ENCODE peak calls at places on chromosomes 2 and 18, in six cellular contexts. V is endodermal cell, Y is A549, N is cardiac fibroblast, T is stomach, J is WERI-Rb-1. I is an unnamed sample.

GRCh38 chr18:8949206-8949605 is 153.3 kb upstream of the NDUFV2 start:
- DNase-seq in N (no peak), Y (no peak), J (peak), V (no peak), T (no peak), I (no peak)

GRCh38 chr18:58455318-58455950 is 173.5 kb downstream of the ALPK2 start:
- DNase-seq in T (peak), V (no peak), N (no peak), J (no peak), Y (no peak), I (no peak)

GRCh38 chr18:62832282-62832681 is 116.9 kb downstream of the PHLPP1 start:
- DNase-seq in Y (no peak), T (no peak), J (no peak), V (no peak), N (no peak), I (no peak)

GRCh38 chr2:65550246-65550645 is 117.8 kb upstream of the SPRED2 start:
- DNase-seq in Y (no peak), N (no peak), T (no peak), V (no peak), J (no peak), I (no peak)

GRCh38 chr18:10006261-10006903 is 92.6 kb downstream of the VAPA start:
- DNase-seq in T (no peak), V (no peak), N (peak), J (peak), Y (peak), I (no peak)

GRCh38 chr2:21423854-21424253 is 300.1 kb downstream of the TDRD15 start:
- DNase-seq in J (no peak), N (no peak), T (no peak), V (no peak), Y (no peak), I (no peak)

GRCh38 chr2:37706784-37707183 is 35.3 kb upstream of the CDC42EP3 start:
- DNase-seq in Y (no peak), J (no peak), N (no peak), V (no peak), T (no peak), I (no peak)

GRCh38 chr2:214533511-214533910 is 122.7 kb downstream of the VWC2L start:
- DNase-seq in Y (no peak), J (no peak), N (no peak), V (no peak), T (no peak), I (no peak)

GRCh38 chr18:51138936-51139335 is 58.5 kb downstream of the MEX3C start:
- DNase-seq in J (no peak), Y (no peak), T (no peak), N (no peak), V (no peak), I (no peak)

GRCh38 chr18:79805211-79805862 is 7.6 kb downstream of the KCNG2 start:
- DNase-seq in J (no peak), Y (no peak), T (no peak), N (no peak), V (no peak), I (no peak)

DNA sequence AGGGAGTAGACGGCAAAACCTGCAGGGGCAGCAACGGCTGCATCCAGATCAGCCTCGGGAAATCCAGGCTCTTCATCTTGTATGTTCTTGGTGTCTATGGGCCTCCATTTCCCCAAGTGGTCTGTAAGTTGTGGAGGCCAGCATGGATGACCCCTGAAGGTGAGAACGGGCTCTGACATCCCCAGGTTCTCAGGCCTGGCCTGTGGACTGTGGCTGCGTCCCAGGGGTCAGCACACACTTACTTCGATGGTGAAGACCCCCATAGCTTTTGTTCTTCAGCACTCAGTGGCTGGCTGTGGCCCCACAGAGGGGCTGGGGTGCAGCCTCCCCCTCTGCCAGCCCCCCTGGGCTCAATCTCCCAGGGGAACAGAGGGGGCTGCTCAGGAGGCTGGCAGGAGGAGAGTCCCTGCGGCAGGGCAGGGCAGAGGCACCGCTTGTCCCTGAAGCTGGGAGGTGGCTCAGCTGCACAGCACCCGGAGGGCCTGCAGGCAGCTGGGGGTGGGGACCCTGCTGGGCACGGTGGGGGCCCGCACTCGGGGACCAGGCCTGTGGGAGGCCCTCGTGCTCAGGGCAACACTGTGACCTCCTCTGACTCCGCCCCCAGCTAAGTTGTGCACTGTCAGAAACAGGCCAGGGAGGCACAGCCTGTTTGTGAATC is 3.8 kb downstream of the SLC66A3 start:
- DNase-seq in J (peak), Y (no peak), N (no peak), V (peak), T (no peak), I (no peak)
- TF ChIP-seq CTCF in J (no peak), Y (no peak), N (no peak), V (no peak), T (no peak), I (no peak)

GRCh38 chr2:46988733-46989481 is 73.3 kb upstream of the MCFD2 start:
- DNase-seq in J (peak), T (peak), Y (no peak), V (peak), N (no peak), I (no peak)
- TF ChIP-seq CTCF in J (peak), T (no peak), Y (no peak), V (peak), N (no peak), I (no peak)

GRCh38 chr2:69720404-69720803 is 21.5 kb upstream of the ANXA4 start:
- DNase-seq in J (no peak), Y (no peak), T (no peak), V (no peak), N (peak), I (no peak)
- TF ChIP-seq CTCF in J (peak), Y (no peak), T (no peak), V (peak), N (peak), I (no peak)

GRCh38 chr2:31967790-31968189 is 43.0 kb downstream of the MEMO1 start:
- DNase-seq in T (no peak), N (no peak), V (no peak), Y (no peak), J (no peak), I (no peak)
- TF ChIP-seq CTCF in T (no peak), N (no peak), V (no peak), Y (no peak), J (no peak), I (no peak)

GRCh38 chr2:239192975-239193374 is 207.8 kb downstream of the HDAC4 start:
- DNase-seq in V (peak), J (no peak), Y (no peak), T (no peak), N (no peak), I (no peak)

GRCh38 chr2:239193426-239193825 is 207.4 kb downstream of the HDAC4 start:
- DNase-seq in N (no peak), T (peak), V (peak), J (no peak), Y (no peak), I (no peak)

GRCh38 chr2:239194731-239195317 is 206.0 kb downstream of the HDAC4 start:
- DNase-seq in V (no peak), T (peak), N (no peak), Y (no peak), J (no peak), I (no peak)

GRCh38 chr2:239195318-239195871 is 205.4 kb downstream of the HDAC4 start:
- DNase-seq in N (no peak), V (peak), T (peak), Y (no peak), J (no peak), I (no peak)

DNA sequence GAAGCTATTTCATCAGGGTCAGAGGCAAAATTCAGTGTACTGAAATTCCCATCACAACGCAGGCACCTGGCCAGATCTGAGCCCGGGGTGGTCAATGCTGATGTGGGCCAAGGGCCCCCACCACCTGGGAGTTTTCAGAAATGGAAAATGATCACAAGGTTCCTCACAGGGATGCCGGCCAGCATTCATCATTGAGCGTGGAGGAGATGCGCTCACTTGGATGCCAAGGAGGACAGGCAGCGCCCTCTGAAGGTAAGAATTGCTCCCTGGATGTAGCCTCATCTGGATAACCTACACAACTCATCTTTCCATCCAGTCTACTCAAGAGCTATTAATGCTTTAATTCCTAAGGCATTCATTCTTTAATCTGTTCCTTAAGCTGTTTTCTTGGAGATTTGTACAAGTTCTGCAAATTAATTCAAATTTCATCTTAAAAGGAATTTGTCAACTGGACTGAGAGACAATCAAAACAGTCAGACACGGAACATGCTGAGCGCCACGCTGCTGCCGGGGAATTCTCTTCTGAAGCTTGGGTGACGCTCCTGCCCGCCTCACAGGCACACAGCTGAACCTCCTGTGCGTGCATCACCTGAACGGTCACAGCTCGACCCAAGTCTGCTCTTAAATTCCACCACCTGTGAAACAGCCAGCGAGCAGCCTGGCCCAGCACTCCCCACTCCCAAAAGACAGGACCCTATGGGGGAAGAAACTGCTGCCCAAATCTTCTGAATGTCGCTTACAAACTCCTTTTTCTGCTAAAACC is 206.7 kb downstream of the HDAC4 start:
- DNase-seq in T (peak), Y (peak), J (no peak), V (peak), N (no peak), I (no peak)
- TF ChIP-seq CTCF in T (no peak), Y (peak), J (peak), V (peak), N (no peak), I (no peak)

GRCh38 chr18:59547691-59548182 is 149.5 kb downstream of the CCBE1 start:
- DNase-seq in V (peak), T (no peak), Y (no peak), J (no peak), N (peak), I (no peak)
- TF ChIP-seq CTCF in V (no peak), T (no peak), Y (no peak), J (no peak), N (no peak), I (no peak)

I was measured in activated B cell treated with CpG ODN at 0.5 μM for 24 hours.